ENCODE peak calls at places on chromosomes 13 and 19, in five cellular contexts. D, S, F, R and T are unnamed samples.

GRCh38 chr19:33365676-33366075 is 7.8 kb upstream of the CEBPG start:
- DNase-seq in R (no peak), D (no peak), F (no peak), S (no peak), T (no peak)

GRCh38 chr13:106349080-106349841 is 186.2 kb downstream of the EFNB2 start:
- DNase-seq in D (peak; percentile 18), F (no peak), S (no peak), R (peak; percentile 30), T (peak; percentile 85)

GRCh38 chr13:48302920-48303330 is 626 bp upstream of the RB1 start:
- DNase-seq in R (no peak), S (no peak), F (no peak), D (no peak), T (peak; percentile 48)

GRCh38 chr13:22451345-22451744 is 729.4 kb upstream of the SGCG start:
- DNase-seq in S (no peak), D (peak; percentile 29), R (no peak), F (no peak), T (no peak)

GRCh38 chr19:6141217-6141616 is 5.8 kb downstream of the ACSBG2 start:
- DNase-seq in S (no peak), F (no peak), R (no peak), D (no peak), T (no peak)

GRCh38 chr19:17871878-17872250 is at the start of gene SLC5A5:
- DNase-seq in D (no peak), S (no peak), R (no peak), F (no peak), T (no peak)

GRCh38 chr19:1411255-1412191 is 4.1 kb downstream of the DAZAP1 start:
- DNase-seq in S (no peak), D (peak; percentile 75), F (no peak), R (peak; percentile 24), T (no peak)

GRCh38 chr19:2335848-2336247 is 7.4 kb downstream of the SPPL2B start:
- DNase-seq in R (no peak), S (no peak), F (no peak), D (no peak), T (no peak)

GRCh38 chr13:43905435-43906031 is 25.8 kb downstream of the LACC1 start:
- DNase-seq in R (peak; percentile 60), S (no peak), F (no peak), D (no peak), T (peak; percentile 68)

GRCh38 chr19:31328238-31328637 is 21.0 kb downstream of the TSHZ3 start:
- DNase-seq in F (no peak), S (no peak), R (no peak), D (no peak), T (no peak)

GRCh38 chr13:95228130-95228529 is 73.1 kb downstream of the ABCC4 start:
- DNase-seq in S (no peak), D (no peak), F (no peak), R (no peak), T (no peak)

GRCh38 chr19:2315818-2316353 is 7.9 kb upstream of the LINGO3 start:
- DNase-seq in D (peak; percentile 72), S (no peak), F (no peak), R (peak; percentile 35), T (no peak)

GRCh38 chr19:33395561-33396550 is 22.3 kb downstream of the CEBPG start:
- DNase-seq in D (peak; percentile 56), F (peak; percentile 75), S (no peak), R (no peak), T (no peak)

GRCh38 chr13:97131447-97131846 is 90.7 kb upstream of the MBNL2 start:
- DNase-seq in S (no peak), R (no peak), F (no peak), D (no peak), T (no peak)

GRCh38 chr19:30326076-30326710 is 46.0 kb upstream of the ZNF536 start:
- DNase-seq in D (peak; percentile 68), S (no peak), R (no peak), F (peak; percentile 34), T (no peak)

GRCh38 chr13:30581582-30581981 is 36.1 kb upstream of the USPL1 start:
- DNase-seq in F (no peak), R (no peak), D (no peak), S (no peak), T (peak; percentile 59)

GRCh38 chr19:52667972-52668371 is 29.8 kb upstream of the ZNF83 start:
- DNase-seq in D (no peak), S (no peak), F (no peak), R (no peak), T (no peak)

GRCh38 chr13:63842102-63842501 is 2426.5 kb upstream of the PCDH20 start:
- DNase-seq in S (no peak), D (no peak), R (no peak), F (no peak), T (no peak)

GRCh38 chr13:70856706-70857105 is 748.5 kb upstream of the KLHL1 start:
- DNase-seq in F (no peak), S (no peak), R (no peak), D (no peak), T (peak; percentile 3)

GRCh38 chr13:73421310-73421912 is 362.6 kb downstream of the KLF5 start:
- DNase-seq in D (no peak), R (no peak), S (no peak), F (no peak), T (peak; percentile 100)

GRCh38 chr13:30154531-30154930 is 152.8 kb downstream of the KATNAL1 start:
- DNase-seq in R (no peak), D (no peak), S (no peak), F (no peak), T (no peak)

GRCh38 chr19:10334340-10335148 is 1.2 kb upstream of the RAVER1 start:
- DNase-seq in R (peak; percentile 95), F (peak; percentile 98), D (peak; percentile 96), S (peak; percentile 81), T (peak; percentile 86)

GRCh38 chr13:113499936-113500335 is 9.4 kb upstream of the DCUN1D2 start:
- DNase-seq in D (no peak), R (peak; percentile 60), F (no peak), S (peak; percentile 38), T (no peak)

GRCh38 chr19:1214862-1215731 is 9.5 kb downstream of the STK11 start:
- DNase-seq in S (no peak), R (no peak), D (peak; percentile 79), F (no peak), T (peak; percentile 45)

GRCh38 chr19:48501446-48501960 is 10.1 kb downstream of the LMTK3 start:
- DNase-seq in D (no peak), S (no peak), R (no peak), F (no peak), T (peak; percentile 87)

GRCh38 chr13:111296417-111296816 is 24.0 kb upstream of the TEX29 start:
- DNase-seq in S (no peak), R (no peak), D (no peak), F (no peak), T (no peak)

GRCh38 chr19:4988770-4989251 is 19.9 kb downstream of the KDM4B start:
- DNase-seq in S (peak; percentile 53), R (peak; percentile 66), F (peak; percentile 84), D (no peak), T (no peak)

GRCh38 chr13:114062754-114063153 is 69.7 kb downstream of the RASA3 start:
- DNase-seq in R (no peak), D (no peak), S (no peak), F (peak; percentile 63), T (no peak)

GRCh38 chr13:34360702-34361101 is 542.8 kb downstream of the RFC3 start:
- DNase-seq in D (no peak), S (no peak), F (no peak), R (no peak), T (peak; percentile 58)

GRCh38 chr13:98548230-98548629 is 28.7 kb downstream of the STK24 start:
- DNase-seq in F (no peak), S (no peak), R (no peak), D (no peak), T (no peak)

GRCh38 chr19:12997225-12997966 is 2.1 kb downstream of the NFIX start:
- DNase-seq in F (no peak), D (no peak), R (no peak), S (no peak), T (no peak)

GRCh38 chr13:110471833-110472162 is 89.7 kb downstream of the RAB20 start:
- DNase-seq in F (no peak), S (no peak), D (peak; percentile 35), R (peak; percentile 86), T (no peak)

GRCh38 chr13:40813662-40814454 is 24.4 kb downstream of the SLC25A15 start:
- DNase-seq in R (peak; percentile 16), S (no peak), F (no peak), D (no peak), T (peak; percentile 36)

GRCh38 chr19:49514151-49514550 is 1.7 kb downstream of the FCGRT start:
- DNase-seq in D (no peak), S (no peak), R (no peak), F (no peak), T (no peak)
- H3K4me3 ChIP-seq in D (peak overlapping the region; percentile 80), S (no peak overlapping the region), R (no peak overlapping the region), F (peak overlapping the region; percentile 93), T (no peak overlapping the region)

GRCh38 chr19:58330458-58330857 is 3.7 kb downstream of the ZSCAN22 start:
- DNase-seq in R (peak; percentile 59), D (no peak), F (no peak), S (no peak), T (peak; percentile 74)
- H3K36me3 ChIP-seq in R (peaks cover 9% of the 10 kb centered on the region), D (no peaks in the 10 kb centered on the region), F (peaks cover 7% of the 10 kb centered on the region), S (peaks cover 5% of the 10 kb centered on the region), T (peaks cover 6% of the 10 kb centered on the region)

DNA sequence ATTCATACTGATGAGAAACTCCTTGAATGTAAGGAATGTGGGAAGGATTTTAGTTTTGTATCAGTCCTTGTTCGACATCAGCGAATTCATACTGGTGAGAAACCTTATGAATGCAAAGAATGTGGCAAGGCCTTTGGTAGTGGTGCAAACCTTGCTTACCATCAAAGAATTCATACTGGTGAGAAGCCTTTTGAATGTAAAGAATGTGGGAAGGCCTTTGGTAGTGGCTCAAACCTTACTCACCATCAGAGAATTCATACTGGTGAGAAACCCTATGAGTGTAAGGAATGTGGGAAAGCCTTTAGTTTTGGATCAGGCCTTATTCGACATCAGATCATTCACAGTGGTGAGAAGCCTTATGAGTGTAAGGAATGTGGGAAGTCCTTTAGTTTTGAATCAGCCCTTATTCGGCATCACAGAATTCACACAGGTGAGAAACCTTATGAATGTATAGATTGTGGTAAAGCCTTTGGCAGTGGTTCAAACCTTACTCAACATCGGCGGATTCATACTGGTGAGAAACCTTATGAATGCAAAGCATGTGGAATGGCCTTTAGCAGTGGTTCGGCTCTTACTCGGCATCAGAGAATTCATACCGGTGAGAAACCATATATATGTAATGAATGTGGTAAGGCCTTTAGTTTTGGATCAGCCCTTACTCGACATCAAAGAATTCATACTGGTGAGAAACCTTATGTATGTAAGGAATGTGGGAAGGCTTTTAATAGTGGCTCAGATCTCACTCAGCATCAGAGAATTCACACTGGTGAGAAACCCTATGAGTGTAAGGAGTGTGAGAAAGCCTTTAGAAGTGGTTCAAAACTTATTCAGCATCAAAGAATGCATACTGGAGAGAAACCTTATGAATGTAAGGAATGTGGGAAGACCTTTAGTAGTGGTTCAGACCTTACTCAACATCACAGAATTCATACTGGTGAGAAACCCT is 26.6 kb downstream of the ZNF345 start:
- DNase-seq in R (no peak), F (no peak), S (no peak), D (no peak), T (peak; percentile 0)
- H3K4me3 ChIP-seq in R (no peak overlapping the region), F (no peak overlapping the region), S (no peak overlapping the region), D (no peak overlapping the region), T (no peak overlapping the region)

DNA sequence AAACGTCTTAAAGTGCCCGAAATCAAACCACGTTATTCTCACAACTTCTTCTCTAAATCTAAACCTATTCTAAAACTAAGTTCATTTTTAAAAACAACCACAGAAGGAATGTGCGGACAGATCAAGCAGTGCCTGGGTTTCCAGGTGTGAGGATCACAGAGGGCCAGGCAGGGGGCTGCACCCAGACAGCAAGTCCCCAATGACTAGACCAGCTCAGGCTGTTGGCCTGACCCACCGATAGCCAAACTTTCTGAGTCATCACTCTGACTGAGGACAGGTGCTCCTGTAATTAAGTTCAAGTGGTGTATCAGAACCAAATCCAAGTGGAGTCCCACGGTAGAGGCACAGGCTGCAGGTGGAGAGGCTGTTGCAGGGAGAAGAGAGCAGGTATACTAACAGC is 37.6 kb upstream of the EPHX3 start:
- DNase-seq in D (no peak), S (no peak), R (no peak), F (no peak), T (no peak)
- H3K36me3 ChIP-seq in D (no peaks in the 10 kb centered on the region), S (peaks cover 20% of the 10 kb centered on the region), R (peaks cover 44% of the 10 kb centered on the region), F (peaks cover 75% of the 10 kb centered on the region), T (peaks cover 40% of the 10 kb centered on the region)